ENCODE peak calls at places on chromosomes 11 and 22, in nine cellular contexts. M is GM12891, X is sigmoid colon, Y is endothelial cell of umbilical vein, K is stomach, U is HL-60, Z is upper lobe of left lung, S is GM23338, D is K562. Q is an unnamed sample.

GRCh38 chr11:119187123-119187892 is 2.0 kb downstream of the NHERF4 start:
- DNase-seq in M (no peak), X (no peak), Y (no peak), K (no peak), U (no peak), Z (no peak), S (no peak), D (no peak), Q (no peak)

GRCh38 chr11:69010964-69011623 is 2.0 kb downstream of the MRGPRF start:
- DNase-seq in M (peak; percentile 70), X (peak; percentile 97), Y (no peak), K (peak; percentile 81), U (peak; percentile 37), Z (peak; percentile 43), S (peak; percentile 90), D (peak; percentile 93), Q (no peak)

GRCh38 chr11:117849781-117850414 is 25.4 kb upstream of the FXYD2 start:
- DNase-seq in M (no peak), X (no peak), Y (no peak), K (no peak), U (no peak), Z (no peak), S (no peak), D (no peak), Q (no peak)

GRCh38 chr11:67016550-67016949 is 6.4 kb upstream of the SYT12 start:
- DNase-seq in M (no peak), X (no peak), Y (no peak), K (no peak), U (no peak), Z (no peak), S (no peak), D (no peak), Q (no peak)

GRCh38 chr11:2693271-2693833 is 6.4 kb downstream of the KCNQ1OT1 start:
- DNase-seq in M (no peak), X (peak; percentile 48), Y (no peak), K (no peak), U (no peak), Z (no peak), S (peak; percentile 98), D (no peak), Q (no peak)

GRCh38 chr11:76621866-76622265 is 48.7 kb downstream of the LRRC32 start:
- DNase-seq in M (no peak), X (no peak), Y (no peak), K (no peak), U (no peak), Z (no peak), S (no peak), D (no peak), Q (no peak)

GRCh38 chr22:50192056-50192824 is 6.5 kb downstream of the TRABD start:
- DNase-seq in M (no peak), X (no peak), Y (no peak), K (peak; percentile 39), U (peak; percentile 75), Z (peak; percentile 47), S (no peak), D (no peak), Q (no peak)

GRCh38 chr11:118232659-118233058 is 7.8 kb upstream of the JAML start:
- DNase-seq in M (no peak), X (no peak), Y (no peak), K (no peak), U (no peak), Z (no peak), S (no peak), D (no peak), Q (no peak)

GRCh38 chr11:68583047-68583446 is 101.3 kb upstream of the GAL start:
- DNase-seq in M (no peak), X (no peak), Y (peak; percentile 43), K (no peak), U (no peak), Z (no peak), S (no peak), D (no peak), Q (no peak)

DNA sequence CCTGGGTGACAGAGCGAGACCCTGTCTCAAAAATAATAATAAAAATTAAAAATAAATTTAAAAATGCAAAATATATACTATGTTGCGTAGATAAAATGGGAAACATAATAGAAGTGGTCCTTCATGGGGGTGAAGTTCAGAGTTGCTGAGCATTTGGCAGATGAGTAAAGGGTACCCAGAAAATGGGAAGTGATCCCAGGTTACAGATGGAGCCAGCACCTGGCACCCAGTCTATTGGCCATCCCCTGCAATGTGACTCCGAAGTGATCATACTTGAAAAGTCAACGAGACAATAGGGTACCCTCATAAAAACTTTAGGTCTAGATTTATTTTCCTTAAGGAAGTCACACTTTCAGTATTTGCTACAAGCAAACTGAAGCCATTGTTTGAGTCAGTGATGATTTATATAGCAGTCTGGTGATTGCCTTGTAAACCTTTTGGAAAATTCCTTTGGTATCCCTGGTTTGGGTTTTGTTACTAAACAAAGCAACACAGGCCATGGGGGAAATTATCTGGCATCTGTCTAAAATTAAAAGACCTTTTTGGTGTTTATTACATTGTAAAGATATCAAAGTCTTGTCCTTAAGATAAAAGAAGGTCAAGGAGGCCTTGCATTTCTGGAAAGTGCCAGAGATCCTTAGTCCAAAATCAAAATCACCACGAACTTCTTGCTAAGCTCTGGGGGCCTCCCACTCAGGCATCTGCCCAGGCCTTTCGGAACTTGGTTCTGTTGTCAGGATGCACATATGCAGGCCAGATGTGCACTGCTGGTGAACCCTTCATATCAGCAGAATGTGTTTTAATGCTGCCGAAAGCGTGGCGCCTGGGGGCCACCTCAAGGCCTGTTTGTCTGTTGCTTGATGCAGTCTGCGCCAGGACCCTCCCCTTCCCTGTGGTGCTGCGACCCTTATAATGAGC is 4.3 kb downstream of the SMARCB1 start:
- DNase-seq in M (no peak), X (no peak), Y (no peak), K (no peak), U (no peak), Z (no peak), S (no peak), D (no peak), Q (no peak)
- TF ChIP-seq POLR2AphosphoS5 in M (no peak), X (no peak), Y (no peak), K (no peak), U (no peak), Z (no peak), S (no peak), D (no peak), Q (no peak)

GRCh38 chr11:94823127-94823732 is 55.1 kb downstream of the AMOTL1 start:
- DNase-seq in M (no peak), X (no peak), Y (no peak), K (no peak), U (no peak), Z (no peak), S (no peak), D (no peak), Q (no peak)
- TF ChIP-seq POLR2AphosphoS5 in M (no peak), X (no peak), Y (no peak), K (no peak), U (no peak), Z (no peak), S (no peak), D (no peak), Q (no peak)

GRCh38 chr11:123562166-123562565 is 92.3 kb downstream of the SCN3B start:
- DNase-seq in M (no peak), X (no peak), Y (no peak), K (peak; percentile 67), U (no peak), Z (no peak), S (no peak), D (no peak), Q (no peak)

GRCh38 chr11:123558536-123559315 is 95.7 kb downstream of the SCN3B start:
- DNase-seq in M (no peak), X (no peak), Y (no peak), K (no peak), U (no peak), Z (no peak), S (no peak), D (no peak), Q (no peak)

GRCh38 chr11:123561046-123561781 is 93.2 kb downstream of the SCN3B start:
- DNase-seq in M (no peak), X (no peak), Y (no peak), K (peak; percentile 49), U (no peak), Z (no peak), S (peak; percentile 65), D (peak; percentile 21), Q (no peak)

GRCh38 chr11:123559418-123559817 is 95.0 kb downstream of the SCN3B start:
- DNase-seq in M (no peak), X (no peak), Y (no peak), K (no peak), U (no peak), Z (no peak), S (no peak), D (no peak), Q (no peak)

GRCh38 chr11:123560001-123560400 is 94.4 kb downstream of the SCN3B start:
- DNase-seq in M (no peak), X (peak; percentile 78), Y (no peak), K (peak; percentile 46), U (peak; percentile 23), Z (no peak), S (peak; percentile 62), D (no peak), Q (no peak)
- TF ChIP-seq POLR2AphosphoS5 in M (no peak), X (no peak), Y (no peak), K (peak; percentile 2), U (no peak), Z (no peak), S (no peak), D (no peak), Q (no peak)

GRCh38 chr11:45042560-45042959 is 91.9 kb upstream of the TP53I11 start:
- DNase-seq in M (no peak), X (no peak), Y (no peak), K (no peak), U (no peak), Z (peak; percentile 39), S (no peak), D (no peak), Q (no peak)

GRCh38 chr11:45043755-45044475 is 93.2 kb upstream of the TP53I11 start:
- DNase-seq in M (no peak), X (no peak), Y (no peak), K (no peak), U (no peak), Z (no peak), S (no peak), D (no peak), Q (no peak)

GRCh38 chr11:45048870-45049825 is 97.3 kb upstream of the PRDM11 start:
- DNase-seq in M (no peak), X (no peak), Y (no peak), K (no peak), U (no peak), Z (no peak), S (no peak), D (no peak), Q (no peak)

GRCh38 chr11:45048313-45048841 is 97.7 kb upstream of the TP53I11 start:
- DNase-seq in M (no peak), X (no peak), Y (peak; percentile 51), K (no peak), U (no peak), Z (no peak), S (no peak), D (no peak), Q (no peak)

DNA sequence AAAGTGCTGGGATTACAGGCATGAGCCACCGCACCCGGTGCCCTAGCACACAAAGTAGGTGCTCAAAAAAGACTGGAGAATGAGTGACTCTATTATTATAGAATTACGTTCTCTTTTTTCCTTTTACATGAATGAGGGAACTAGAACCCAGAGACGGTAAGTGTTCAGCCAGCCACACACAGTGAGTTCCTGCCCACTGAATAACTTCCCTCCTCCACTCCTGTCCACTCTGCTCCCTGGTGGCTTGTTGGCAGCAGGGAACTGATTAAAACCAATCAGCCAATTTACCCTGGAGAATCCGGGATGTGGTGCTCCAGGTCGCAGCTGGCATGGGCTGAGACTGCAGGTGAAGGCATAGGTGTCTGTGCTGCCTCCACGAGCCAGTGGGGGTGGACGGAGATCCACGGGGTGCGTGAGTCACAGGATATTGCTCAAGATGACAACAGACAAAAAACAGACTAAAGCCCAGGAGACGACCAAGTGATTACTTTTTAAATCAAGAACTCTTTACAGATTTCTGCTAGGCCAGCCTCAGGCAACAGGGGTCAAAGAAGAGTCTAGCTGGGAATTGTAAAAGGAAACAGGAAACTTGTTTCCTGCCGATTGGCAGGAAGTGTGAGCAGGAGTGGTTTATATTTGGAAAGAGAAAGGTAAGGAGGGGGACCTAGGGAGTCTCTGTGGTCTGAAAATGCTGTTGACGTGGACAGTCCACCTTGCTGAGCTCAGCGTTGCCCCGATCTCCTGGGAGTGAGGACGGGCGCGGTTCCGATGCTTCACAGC is 95.2 kb upstream of the TP53I11 start:
- DNase-seq in M (no peak), X (peak; percentile 84), Y (peak; percentile 34), K (peak; percentile 31), U (peak; percentile 65), Z (peak; percentile 74), S (no peak), D (no peak), Q (peak; percentile 13)
- TF ChIP-seq POLR2AphosphoS5 in M (no peak), X (peak; percentile 54), Y (no peak), K (no peak), U (no peak), Z (no peak), S (no peak), D (no peak), Q (no peak)

Q was measured in Panc1.